ENCODE peak calls at places on chromosomes 6 and 20, in four cellular contexts. One of them, this sample, is unnamed.

GRCh38 chr20:51562334-51563140 is 20.0 kb upstream of the NFATC2 start:
- DNase-seq in AG04449: peak
- DNase-seq in WTC11: peak
- DNase-seq in body of pancreas: peak
- DNase-seq in this sample: peak

GRCh38 chr6:148179786-148180185 is 162.9 kb upstream of the SASH1 start:
- DNase-seq in AG04449: no peak
- DNase-seq in WTC11: peak
- DNase-seq in body of pancreas: no peak
- DNase-seq in this sample: peak

GRCh38 chr20:25750765-25751696 is 54.4 kb upstream of the ZNF337 start:
- DNase-seq in AG04449: no peak
- DNase-seq in WTC11: peak
- DNase-seq in body of pancreas: peak
- DNase-seq in this sample: peak

GRCh38 chr6:140319209-140319608 is 944.8 kb upstream of the CITED2 start:
- DNase-seq in AG04449: no peak
- DNase-seq in WTC11: no peak
- DNase-seq in body of pancreas: no peak
- DNase-seq in this sample: no peak

GRCh38 chr20:4444404-4444803 is 277.3 kb upstream of the PRND start:
- DNase-seq in AG04449: peak
- DNase-seq in WTC11: no peak
- DNase-seq in body of pancreas: no peak
- DNase-seq in this sample: no peak

GRCh38 chr20:2544211-2544610 is 7.8 kb downstream of the TMC2 start:
- DNase-seq in AG04449: no peak
- DNase-seq in WTC11: no peak
- DNase-seq in body of pancreas: no peak
- DNase-seq in this sample: no peak

GRCh38 chr20:46118481-46119020 is 437 bp downstream of the CD40 start:
- DNase-seq in AG04449: no peak
- DNase-seq in WTC11: peak
- DNase-seq in body of pancreas: peak
- DNase-seq in this sample: peak

GRCh38 chr20:15742076-15742475 is 831.2 kb downstream of the KIF16B start:
- DNase-seq in AG04449: no peak
- DNase-seq in WTC11: no peak
- DNase-seq in body of pancreas: no peak
- DNase-seq in this sample: no peak

GRCh38 chr6:139882977-139883728 is 508.7 kb upstream of the CITED2 start:
- DNase-seq in AG04449: no peak
- DNase-seq in WTC11: no peak
- DNase-seq in body of pancreas: no peak
- DNase-seq in this sample: no peak

GRCh38 chr20:44653536-44653935 is 2.0 kb upstream of the ADA start:
- DNase-seq in AG04449: no peak
- DNase-seq in WTC11: no peak
- DNase-seq in body of pancreas: no peak
- DNase-seq in this sample: no peak

GRCh38 chr6:29499704-29500103 is 11.9 kb upstream of the MAS1L start:
- DNase-seq in AG04449: no peak
- DNase-seq in WTC11: no peak
- DNase-seq in body of pancreas: no peak
- DNase-seq in this sample: no peak

GRCh38 chr20:35887393-35888064 is 66.8 kb downstream of the SCAND1 start:
- DNase-seq in AG04449: no peak
- DNase-seq in WTC11: no peak
- DNase-seq in body of pancreas: no peak
- DNase-seq in this sample: no peak

GRCh38 chr6:19873031-19873430 is 35.9 kb downstream of the ID4 start:
- DNase-seq in AG04449: no peak
- DNase-seq in WTC11: peak
- DNase-seq in body of pancreas: no peak
- DNase-seq in this sample: no peak

GRCh38 chr6:125503181-125503580 is 201.4 kb upstream of the HDDC2 start:
- DNase-seq in AG04449: no peak
- DNase-seq in WTC11: no peak
- DNase-seq in body of pancreas: no peak
- DNase-seq in this sample: no peak

GRCh38 chr20:57439432-57439831 is 48.2 kb downstream of the RBM38 start:
- DNase-seq in AG04449: no peak
- DNase-seq in WTC11: no peak
- DNase-seq in body of pancreas: peak
- DNase-seq in this sample: no peak

GRCh38 chr20:62352402-62353288 is 14.5 kb downstream of the LAMA5 start:
- DNase-seq in AG04449: no peak
- DNase-seq in WTC11: no peak
- DNase-seq in body of pancreas: peak
- DNase-seq in this sample: no peak

GRCh38 chr6:154123131-154123530 is 84.1 kb downstream of the OPRM1 start:
- DNase-seq in AG04449: no peak
- DNase-seq in WTC11: no peak
- DNase-seq in body of pancreas: no peak
- DNase-seq in this sample: no peak

GRCh38 chr6:66825539-66825938 is 1118.5 kb upstream of the EYS start:
- DNase-seq in AG04449: no peak
- DNase-seq in WTC11: no peak
- DNase-seq in body of pancreas: no peak
- DNase-seq in this sample: no peak

GRCh38 chr6:119347466-119348307 is 1.9 kb downstream of the MAN1A1 start:
- DNase-seq in AG04449: no peak
- DNase-seq in WTC11: no peak
- DNase-seq in body of pancreas: peak
- DNase-seq in this sample: peak

DNA sequence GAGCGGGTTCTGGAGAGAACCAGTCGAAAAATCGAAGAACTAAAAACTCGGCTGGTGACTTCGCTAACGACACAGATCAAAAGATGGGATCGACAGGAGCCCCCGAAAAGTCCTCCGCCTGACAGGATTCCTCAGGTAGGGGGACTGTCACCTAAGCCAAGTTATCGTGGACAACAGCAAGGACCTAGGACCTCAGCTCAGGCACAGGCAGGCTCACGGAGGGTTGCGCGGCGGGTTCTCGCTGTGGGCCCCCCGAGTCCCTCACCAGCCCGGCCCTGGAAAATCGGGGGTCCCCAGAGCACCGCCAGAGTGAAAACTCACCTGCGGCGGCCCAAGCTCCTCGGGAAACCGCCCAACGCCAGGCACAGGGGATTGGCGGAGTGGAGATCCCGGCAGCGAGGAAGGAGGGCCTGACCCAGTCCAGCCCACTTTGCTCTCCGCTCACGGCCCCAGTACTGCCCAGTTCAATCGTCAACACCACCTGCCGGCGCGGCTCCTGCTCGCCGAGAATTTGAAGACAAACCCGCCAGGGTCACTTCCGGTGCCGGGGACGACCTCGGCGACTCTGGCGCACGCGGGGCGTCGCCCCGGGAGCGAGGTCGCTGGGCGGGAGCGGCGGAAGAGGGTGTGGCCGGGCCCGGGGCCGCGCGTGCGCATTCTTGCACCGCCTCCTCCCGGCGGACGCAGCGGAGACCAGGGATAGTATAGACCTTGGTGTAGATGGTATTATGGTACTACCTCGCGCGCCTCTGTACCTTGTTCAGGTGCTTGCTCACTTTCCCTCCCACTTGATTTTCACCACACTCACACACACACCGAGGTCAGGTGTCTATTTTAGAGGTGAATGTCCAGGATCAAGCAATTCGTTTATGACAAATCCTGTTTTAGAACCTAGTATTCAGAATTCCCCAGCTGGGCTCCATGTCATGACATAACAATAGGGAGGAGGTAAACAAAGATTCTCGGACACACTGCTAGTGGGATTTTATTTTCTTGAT is at the start of gene KATNA1:
- DNase-seq in AG04449: no peak
- DNase-seq in WTC11: peak
- DNase-seq in body of pancreas: peak
- DNase-seq in this sample: peak
- TF ChIP-seq CTCF in AG04449: no peak
- TF ChIP-seq CTCF in WTC11: no peak
- TF ChIP-seq CTCF in body of pancreas: peak
- TF ChIP-seq CTCF in this sample: no peak

GRCh38 chr6:129785081-129785755 is 75.2 kb upstream of the ARHGAP18 start:
- DNase-seq in AG04449: no peak
- DNase-seq in WTC11: no peak
- DNase-seq in body of pancreas: no peak
- DNase-seq in this sample: no peak

GRCh38 chr6:129790786-129791185 is 70.3 kb downstream of the TMEM244 start:
- DNase-seq in AG04449: no peak
- DNase-seq in WTC11: no peak
- DNase-seq in body of pancreas: no peak
- DNase-seq in this sample: no peak

GRCh38 chr6:129785756-129786135 is 75.4 kb downstream of the TMEM244 start:
- DNase-seq in AG04449: no peak
- DNase-seq in WTC11: no peak
- DNase-seq in body of pancreas: no peak
- DNase-seq in this sample: no peak

GRCh38 chr6:129789974-129790373 is 71.1 kb downstream of the TMEM244 start:
- DNase-seq in AG04449: no peak
- DNase-seq in WTC11: no peak
- DNase-seq in body of pancreas: no peak
- DNase-seq in this sample: no peak

GRCh38 chr6:129786548-129786947 is 74.6 kb downstream of the TMEM244 start:
- DNase-seq in AG04449: no peak
- DNase-seq in WTC11: no peak
- DNase-seq in body of pancreas: no peak
- DNase-seq in this sample: no peak
- TF ChIP-seq CTCF in AG04449: no peak
- TF ChIP-seq CTCF in WTC11: no peak
- TF ChIP-seq CTCF in body of pancreas: no peak
- TF ChIP-seq CTCF in this sample: no peak

GRCh38 chr6:104896914-104897313 is 37.2 kb upstream of the HACE1 start:
- DNase-seq in AG04449: no peak
- DNase-seq in WTC11: no peak
- DNase-seq in body of pancreas: no peak
- DNase-seq in this sample: no peak
- TF ChIP-seq CTCF in AG04449: no peak
- TF ChIP-seq CTCF in WTC11: no peak
- TF ChIP-seq CTCF in body of pancreas: no peak
- TF ChIP-seq CTCF in this sample: no peak

DNA sequence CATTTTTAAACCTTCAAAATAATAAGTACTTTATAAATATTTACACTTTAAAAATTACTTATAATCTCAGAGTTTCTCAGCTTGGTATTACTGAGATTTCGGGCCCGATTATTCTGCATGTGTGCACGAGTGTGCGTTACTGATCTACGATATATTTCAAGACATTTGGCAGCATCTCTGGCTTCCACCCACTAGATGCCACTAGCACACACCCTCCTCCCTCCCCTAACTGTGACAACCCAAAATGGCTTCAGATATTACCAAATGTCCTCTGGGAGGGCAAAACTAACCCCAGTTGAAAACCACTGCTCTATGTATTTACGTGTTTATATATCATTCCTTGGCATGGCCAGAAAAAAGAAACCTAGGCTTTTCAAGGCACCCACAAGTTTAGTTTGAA is 95.9 kb downstream of the FYN start:
- DNase-seq in AG04449: no peak
- DNase-seq in WTC11: no peak
- DNase-seq in body of pancreas: no peak
- DNase-seq in this sample: no peak
- TF ChIP-seq CTCF in AG04449: peak
- TF ChIP-seq CTCF in WTC11: no peak
- TF ChIP-seq CTCF in body of pancreas: no peak
- TF ChIP-seq CTCF in this sample: no peak

GRCh38 chr20:17811605-17811965 is 111.8 kb downstream of the BANF2 start:
- DNase-seq in AG04449: no peak
- DNase-seq in WTC11: no peak
- DNase-seq in body of pancreas: no peak
- DNase-seq in this sample: no peak
- TF ChIP-seq CTCF in AG04449: no peak
- TF ChIP-seq CTCF in WTC11: no peak
- TF ChIP-seq CTCF in body of pancreas: no peak
- TF ChIP-seq CTCF in this sample: no peak

GRCh38 chr20:23508449-23508848 is 17.5 kb downstream of the CST8 start:
- DNase-seq in AG04449: no peak
- DNase-seq in WTC11: no peak
- DNase-seq in body of pancreas: no peak
- DNase-seq in this sample: no peak
- TF ChIP-seq CTCF in AG04449: no peak
- TF ChIP-seq CTCF in WTC11: no peak
- TF ChIP-seq CTCF in body of pancreas: no peak
- TF ChIP-seq CTCF in this sample: no peak

GRCh38 chr6:79672631-79673065 is 41.5 kb downstream of the SH3BGRL2 start:
- DNase-seq in AG04449: no peak
- DNase-seq in WTC11: no peak
- DNase-seq in body of pancreas: no peak
- DNase-seq in this sample: no peak
- TF ChIP-seq CTCF in AG04449: peak
- TF ChIP-seq CTCF in WTC11: no peak
- TF ChIP-seq CTCF in body of pancreas: peak
- TF ChIP-seq CTCF in this sample: peak